ENCODE peak calls at places on chromosomes 1 and 21, in four cellular contexts. F is SHP77; B is stimulated activated CD8-positive, alpha-beta memory T cell treated with anti-CD3 and anti-CD28 coated beads, Interleukin-4, amount 100 ng/mL, for 24 hours; R is stimulated activated CD4-positive, alpha-beta T cell treated with anti-CD3 and anti-CD28 coated beads, Interleukin-12 subunit alpha, Interleukin-12 subunit beta, amount 100 ng/mL, for 48 hours. D is an unnamed sample.
A peak's percentile ranks its signal among the peaks of the same experiment; 100 is the strongest.

GRCh38 chr1:168709407-168709891 is 19.6 kb downstream of the DPT start:
- DNase-seq in B (no peak), F (no peak), R (no peak), D (no peak)

GRCh38 chr21:42659416-42660117 is 6.1 kb downstream of the PDE9A start:
- DNase-seq in R (no peak), F (no peak), B (no peak), D (no peak)

GRCh38 chr1:116261227-116261626 is 111.8 kb upstream of the ATP1A1 start:
- DNase-seq in B (no peak), R (no peak), F (no peak), D (no peak)

GRCh38 chr1:29004288-29004687 is 89.9 kb downstream of the EPB41 start:
- DNase-seq in R (no peak), B (no peak), F (no peak), D (no peak)

GRCh38 chr1:4128616-4129015 is 228.5 kb upstream of the C1orf174 start:
- DNase-seq in B (no peak), F (no peak), R (no peak), D (no peak)

GRCh38 chr1:67937651-67938050 is 104.4 kb upstream of the GNG12 start:
- DNase-seq in R (no peak), F (no peak), B (no peak), D (no peak)

GRCh38 chr1:222817529-222817928 is 2.7 kb downstream of the DISP1 start:
- DNase-seq in R (no peak), B (no peak), F (no peak), D (no peak)

GRCh38 chr1:35097224-35097623 is 18.0 kb downstream of the ZMYM1 start:
- DNase-seq in R (no peak), B (no peak), F (no peak), D (no peak)

GRCh38 chr1:183804382-183804781 is 538 bp upstream of the RGL1 start:
- DNase-seq in B (no peak), F (no peak), R (no peak), D (no peak)

GRCh38 chr1:178189814-178190213 is 95.9 kb downstream of the RASAL2 start:
- DNase-seq in B (no peak), F (peak; percentile 9), R (no peak), D (no peak)

GRCh38 chr1:173997796-173998195 is 24.4 kb downstream of the RC3H1 start:
- DNase-seq in B (no peak), F (no peak), R (no peak), D (no peak)

GRCh38 chr1:224615861-224616760 is at the start of gene CNIH3:
- DNase-seq in F (peak; percentile 14), R (no peak), B (peak; percentile 12), D (no peak)

GRCh38 chr1:222310830-222311229 is 237.1 kb downstream of the HHIPL2 start:
- DNase-seq in R (no peak), F (peak; percentile 71), B (no peak), D (no peak)

GRCh38 chr1:188689542-188689941 is 1788.1 kb downstream of the BRINP3 start:
- DNase-seq in B (no peak), R (no peak), F (peak; percentile 77), D (no peak)

GRCh38 chr1:192530254-192530653 is 45.3 kb upstream of the RGS1 start:
- DNase-seq in R (no peak), F (no peak), B (no peak), D (no peak)

GRCh38 chr1:160131803-160132565 is 16.4 kb downstream of the ATP1A2 start:
- DNase-seq in B (no peak), R (no peak), F (no peak), D (no peak)

GRCh38 chr1:46687095-46687659 is 15.5 kb downstream of the TEX38 start:
- DNase-seq in B (no peak), F (no peak), R (no peak), D (no peak)

GRCh38 chr1:2460203-2460602 is 15.9 kb upstream of the PLCH2 start:
- DNase-seq in F (no peak), B (no peak), R (no peak), D (no peak)

GRCh38 chr1:241817331-241817792 is 30.6 kb upstream of the EXO1 start:
- DNase-seq in B (no peak), R (no peak), F (no peak), D (no peak)

GRCh38 chr21:21163904-21164303 is 165.7 kb downstream of the NCAM2 start:
- DNase-seq in B (peak; percentile 3), F (peak; percentile 61), R (no peak), D (no peak)

GRCh38 chr1:202049129-202049528 is 38.7 kb downstream of the ELF3 start:
- DNase-seq in F (no peak), B (no peak), R (no peak), D (no peak)

GRCh38 chr1:229950020-229950419 is 117.0 kb upstream of the GALNT2 start:
- DNase-seq in F (no peak), R (no peak), B (no peak), D (no peak)

GRCh38 chr21:27831821-27832569 is 865.1 kb upstream of the ADAMTS5 start:
- DNase-seq in R (no peak), B (no peak), F (no peak), D (no peak)

GRCh38 chr21:42406201-42406601 is 2.5 kb downstream of the UBASH3A start:
- DNase-seq in B (no peak), F (no peak), R (no peak), D (no peak)

GRCh38 chr1:6006882-6007281 is 14.7 kb upstream of the NPHP4 start:
- DNase-seq in B (no peak), F (no peak), R (no peak), D (no peak)

GRCh38 chr1:115458426-115459114 is 120.5 kb upstream of the NGF start:
- DNase-seq in F (no peak), B (no peak), R (no peak), D (no peak)

GRCh38 chr1:7646981-7647901 is 123.9 kb upstream of the VAMP3 start:
- DNase-seq in B (peak; percentile 68), R (peak; percentile 44), F (peak; percentile 52), D (peak; percentile 49)

GRCh38 chr1:39195166-39196111 is 9.1 kb upstream of the MACF1 start:
- DNase-seq in R (no peak), B (no peak), F (no peak), D (no peak)

D was measured in caudate nucleus.